ENCODE peak calls at places on chromosomes 6 and 20, in four cellular contexts. D is WTC11, U is HepG2, Q is GM12878. S is an unnamed sample.
A peak's percentile ranks its signal among the peaks of the same experiment; 100 is the strongest.

GRCh38 chr6:25670793-25671513 is 18.9 kb downstream of the SCGN start:
- DNase-seq in D (no peak), U (no peak), Q (no peak), S (no peak)

GRCh38 chr6:144758602-144759001 is 473.5 kb downstream of the UTRN start:
- DNase-seq in D (no peak), U (no peak), Q (no peak), S (no peak)

GRCh38 chr6:83430606-83431544 is at the start of gene ME1:
- DNase-seq in D (peak; percentile 67), U (no peak), Q (peak; percentile 52), S (peak; percentile 95)

GRCh38 chr6:148746363-148747144 is at the start of gene UST:
- DNase-seq in D (peak; percentile 89), U (no peak), Q (no peak), S (peak; percentile 47)

GRCh38 chr6:55379486-55379885 is 52.2 kb downstream of the GFRAL start:
- DNase-seq in D (no peak), U (no peak), Q (no peak), S (no peak)

GRCh38 chr20:21100590-21101452 is 5.3 kb downstream of the LINC00237 start:
- DNase-seq in D (peak; percentile 69), U (no peak), Q (no peak), S (no peak)

GRCh38 chr20:64109390-64109747 is 2.0 kb upstream of the NPBWR2 start:
- DNase-seq in D (no peak), U (no peak), Q (no peak), S (no peak)

GRCh38 chr20:36744764-36745191 is 1.1 kb downstream of the NDRG3 start:
- DNase-seq in D (no peak), U (no peak), Q (no peak), S (peak; percentile 45)

GRCh38 chr20:2151805-2152727 is 50.4 kb downstream of the STK35 start:
- DNase-seq in D (no peak), U (no peak), Q (no peak), S (no peak)

GRCh38 chr6:154824076-154824475 is 90.9 kb downstream of the SCAF8 start:
- DNase-seq in D (no peak), U (no peak), Q (no peak), S (no peak)

GRCh38 chr6:118134257-118134656 is 227.2 kb downstream of the SLC35F1 start:
- DNase-seq in D (no peak), U (no peak), Q (no peak), S (no peak)

GRCh38 chr20:36271639-36272546 is 34.2 kb upstream of the DLGAP4 start:
- DNase-seq in D (no peak), U (no peak), Q (no peak), S (no peak)

GRCh38 chr6:31114970-31115849 is 610 bp downstream of the PSORS1C1 start:
- DNase-seq in D (no peak), U (peak; percentile 25), Q (no peak), S (no peak)

GRCh38 chr20:5784735-5785134 is 34.5 kb downstream of the SHLD1 start:
- DNase-seq in D (no peak), U (no peak), Q (no peak), S (peak; percentile 82)

GRCh38 chr6:3311798-3312197 is 53.1 kb downstream of the PSMG4 start:
- DNase-seq in D (peak; percentile 5), U (no peak), Q (no peak), S (peak; percentile 37)

GRCh38 chr6:157789861-157790260 is 33.2 kb upstream of the SNX9 start:
- DNase-seq in D (peak; percentile 69), U (peak; percentile 22), Q (no peak), S (peak; percentile 88)

GRCh38 chr6:31582230-31582601 is at the start of gene LTB:
- DNase-seq in D (no peak), U (no peak), Q (no peak), S (no peak)

GRCh38 chr6:76852776-76853175 is 610.5 kb downstream of the HTR1B start:
- DNase-seq in D (no peak), U (no peak), Q (no peak), S (no peak)

GRCh38 chr6:168315626-168316025 is 4.0 kb downstream of the DACT2 start:
- DNase-seq in D (no peak), U (no peak), Q (no peak), S (no peak)

GRCh38 chr6:42251911-42252637 is 34.4 kb upstream of the MRPS10 start:
- DNase-seq in D (no peak), U (peak; percentile 42), Q (no peak), S (no peak)

GRCh38 chr6:9224539-9224938 is 789.2 kb upstream of the SLC35B3 start:
- DNase-seq in D (no peak), U (no peak), Q (no peak), S (no peak)

GRCh38 chr6:37680668-37681067 is 17.0 kb downstream of the MDGA1 start:
- DNase-seq in D (no peak), U (no peak), Q (no peak), S (no peak)

GRCh38 chr6:46606318-46606717 is 46.3 kb downstream of the CYP39A1 start:
- DNase-seq in D (no peak), U (no peak), Q (no peak), S (no peak)

GRCh38 chr20:17825949-17826843 is 126.4 kb downstream of the BANF2 start:
- DNase-seq in D (no peak), U (peak; percentile 44), Q (peak; percentile 74), S (no peak)

GRCh38 chr20:34515484-34516037 is 661 bp upstream of the DYNLRB1 start:
- DNase-seq in D (peak; percentile 85), U (peak; percentile 65), Q (peak; percentile 56), S (peak; percentile 65)

GRCh38 chr20:10492065-10492464 is 57.0 kb downstream of the SLX4IP start:
- DNase-seq in D (no peak), U (no peak), Q (no peak), S (peak; percentile 15)

GRCh38 chr6:108895591-108895990 is 47.4 kb downstream of the ARMC2 start:
- DNase-seq in D (no peak), U (no peak), Q (no peak), S (no peak)

GRCh38 chr20:21622097-21622496 is 83.4 kb upstream of the PAX1 start:
- DNase-seq in D (no peak), U (no peak), Q (no peak), S (no peak)

GRCh38 chr6:31791324-31792089 is 4.0 kb downstream of the VARS1 start:
- DNase-seq in D (peak; percentile 83), U (peak; percentile 65), Q (no peak), S (peak; percentile 85)

GRCh38 chr20:63553933-63554290 is at the start of gene FNDC11:
- DNase-seq in D (peak; percentile 75), U (no peak), Q (no peak), S (peak; percentile 76)

GRCh38 chr6:33641144-33641543 is 20.0 kb downstream of the ITPR3 start:
- DNase-seq in D (no peak), U (no peak), Q (no peak), S (no peak)

GRCh38 chr20:48025061-48025515 is 239.8 kb upstream of the SULF2 start:
- DNase-seq in D (peak; percentile 41), U (no peak), Q (no peak), S (no peak)

GRCh38 chr6:1378224-1379025 is 11.0 kb upstream of the FOXF2 start:
- DNase-seq in D (peak; percentile 52), U (no peak), Q (no peak), S (no peak)

GRCh38 chr6:11727995-11728961 is 50.3 kb downstream of the ADTRP start:
- DNase-seq in D (no peak), U (no peak), Q (no peak), S (no peak)

GRCh38 chr20:39462436-39462835 is 500.3 kb downstream of the DHX35 start:
- DNase-seq in D (no peak), U (no peak), Q (no peak), S (no peak)

GRCh38 chr6:74170118-74170517 is 474.1 kb downstream of the CD109 start:
- DNase-seq in D (no peak), U (no peak), Q (no peak), S (no peak)

GRCh38 chr20:9068896-9069663 is at the start of gene PLCB4:
- DNase-seq in D (peak; percentile 62), U (no peak), Q (no peak), S (peak; percentile 19)

GRCh38 chr6:73985891-73986290 is 289.9 kb downstream of the CD109 start:
- DNase-seq in D (no peak), U (no peak), Q (no peak), S (no peak)

GRCh38 chr6:166782541-166782940 is 155.5 kb upstream of the RPS6KA2 start:
- DNase-seq in D (no peak), U (no peak), Q (no peak), S (no peak)
- TF ChIP-seq CBFB in D (no peak), U (no peak), Q (no peak), S (no peak)

GRCh38 chr20:4664691-4665360 is 56.9 kb upstream of the PRND start:
- DNase-seq in D (no peak), U (no peak), Q (no peak), S (no peak)

GRCh38 chr20:4663044-4663443 is 58.7 kb upstream of the PRND start:
- DNase-seq in D (no peak), U (no peak), Q (no peak), S (no peak)

GRCh38 chr20:4663553-4663952 is 58.2 kb upstream of the PRND start:
- DNase-seq in D (no peak), U (no peak), Q (no peak), S (no peak)

GRCh38 chr20:4657096-4657495 is 64.6 kb upstream of the PRND start:
- DNase-seq in D (no peak), U (no peak), Q (no peak), S (no peak)

GRCh38 chr20:4661191-4661590 is 60.5 kb upstream of the PRND start:
- DNase-seq in D (peak; percentile 16), U (no peak), Q (no peak), S (peak; percentile 8)
- TF ChIP-seq CBFB in D (no peak), U (no peak), Q (no peak), S (no peak)

GRCh38 chr6:146358341-146359046 is 185.1 kb upstream of the RAB32 start:
- DNase-seq in D (no peak), U (no peak), Q (no peak), S (no peak)
- TF ChIP-seq CBFB in D (no peak), U (no peak), Q (no peak), S (no peak)

GRCh38 chr20:38337561-38338140 is 8.6 kb upstream of the LBP start:
- DNase-seq in D (peak; percentile 97), U (peak; percentile 72), Q (no peak), S (peak; percentile 89)
- TF ChIP-seq CBFB in D (no peak), U (no peak), Q (no peak), S (no peak)

S was measured in K562.